ENCODE peak calls at places on chromosomes 16 and 17, in nine cellular contexts. W is transverse colon, H is A549, U is K562, O is stomach, K is tibial nerve, G is GM12878, C is sigmoid colon, Q is suprapubic skin. D is an unnamed sample.

GRCh38 chr16:67055712-67056487 is 27.0 kb downstream of the CBFB start:
- DNase-seq in C (no peak), K (no peak), H (peak; percentile 36), O (no peak), G (no peak), W (no peak), U (peak; percentile 39), Q (no peak), D (no peak)

GRCh38 chr17:62816282-62816839 is 8.2 kb upstream of the MARCHF10 start:
- DNase-seq in H (no peak), K (no peak), C (no peak), W (no peak), G (no peak), U (no peak), O (no peak), Q (no peak), D (no peak)

GRCh38 chr17:57674894-57675293 is 70.2 kb downstream of the CCDC182 start:
- DNase-seq in O (no peak), Q (peak; percentile 48), K (no peak), U (no peak), H (no peak), C (no peak), G (no peak), W (no peak), D (peak; percentile 4)

GRCh38 chr16:47058295-47059086 is 85.0 kb upstream of the DNAJA2 start:
- DNase-seq in W (peak; percentile 81), G (no peak), O (no peak), Q (peak; percentile 14), U (no peak), C (peak; percentile 10), K (no peak), H (no peak), D (no peak)

GRCh38 chr16:50144211-50144610 is 8.9 kb upstream of the TENT4B start:
- DNase-seq in C (no peak), G (no peak), U (no peak), K (no peak), W (no peak), O (no peak), H (no peak), Q (no peak), D (no peak)

GRCh38 chr16:84016477-84016876 is 26.1 kb downstream of the SLC38A8 start:
- DNase-seq in K (no peak), G (no peak), O (no peak), C (no peak), Q (no peak), H (no peak), W (no peak), U (no peak), D (no peak)

GRCh38 chr16:87812200-87812656 is 46.4 kb upstream of the KLHDC4 start:
- DNase-seq in G (no peak), C (peak; percentile 46), U (no peak), Q (no peak), H (no peak), O (no peak), W (no peak), K (no peak), D (no peak)

GRCh38 chr16:68298907-68299515 is 11.7 kb downstream of the SLC7A6OS start:
- DNase-seq in G (no peak), K (no peak), C (peak; percentile 81), H (no peak), U (no peak), Q (no peak), O (peak; percentile 38), W (no peak), D (peak; percentile 32)

GRCh38 chr16:29694384-29695195 is 15.6 kb downstream of the QPRT start:
- DNase-seq in W (no peak), U (no peak), O (no peak), Q (no peak), G (no peak), C (no peak), H (no peak), K (no peak), D (no peak)

GRCh38 chr17:12789075-12789975 is at the start of gene ARHGAP44:
- DNase-seq in H (peak; percentile 77), G (no peak), U (peak; percentile 41), K (peak; percentile 14), O (peak; percentile 73), C (peak; percentile 77), Q (peak; percentile 59), W (peak; percentile 73), D (peak; percentile 75)

GRCh38 chr17:43316522-43317142 is 82.2 kb upstream of the ARL4D start:
- DNase-seq in K (no peak), G (no peak), O (no peak), H (no peak), Q (no peak), U (peak; percentile 16), C (no peak), W (no peak), D (no peak)
- TF ChIP-seq EP300 in K (no peak), G (no peak), O (no peak), H (no peak), Q (no peak), U (no peak), C (no peak), W (no peak), D (no peak)

GRCh38 chr17:51427259-51428255 is 167.2 kb downstream of the UTP18 start:
- DNase-seq in G (peak; percentile 26), O (no peak), U (no peak), C (no peak), Q (no peak), W (no peak), K (no peak), H (no peak), D (no peak)
- H3K27ac ChIP-seq in G (no peak overlapping the region), O (no peak overlapping the region), U (no peak overlapping the region), C (no peak overlapping the region), Q (no peak overlapping the region), W (no peak overlapping the region), K (no peak overlapping the region), H (no peak overlapping the region), D (no peak overlapping the region)

DNA sequence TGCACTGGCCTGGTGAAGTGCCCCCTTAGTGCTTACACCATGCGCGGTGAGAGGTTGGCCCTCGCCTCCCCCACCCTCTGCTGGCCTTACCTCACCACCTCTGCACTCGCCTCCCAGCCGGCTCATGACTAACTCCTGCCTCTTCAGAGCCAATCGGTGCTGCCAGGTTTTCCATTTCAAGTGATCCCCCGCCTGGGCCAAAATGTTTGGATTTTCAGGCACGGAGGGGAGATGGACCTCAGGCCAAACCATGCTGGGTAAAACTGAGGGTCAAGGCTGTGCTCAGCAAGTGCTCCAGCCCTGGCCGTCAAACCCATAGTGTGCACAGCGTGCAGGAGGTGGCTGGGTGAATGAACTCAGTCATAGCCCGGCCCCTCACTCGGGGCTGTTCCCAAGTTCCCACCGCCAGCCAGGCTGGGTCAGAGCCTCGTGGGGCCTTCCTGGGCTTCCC is 175.4 kb downstream of the SEC14L1 start:
- DNase-seq in U (no peak), H (peak; percentile 54), W (peak; percentile 16), G (no peak), C (peak; percentile 91), O (no peak), Q (peak; percentile 76), K (no peak), D (peak; percentile 82)
- TF ChIP-seq CTCF in U (no peak), H (no peak), W (no peak), G (no peak), C (no peak), O (no peak), Q (no peak), K (no peak), D (no peak)

GRCh38 chr17:15086776-15087175 is 178.3 kb downstream of the PMP22 start:
- DNase-seq in Q (no peak), G (no peak), O (no peak), U (no peak), H (no peak), C (no peak), K (no peak), W (no peak), D (no peak)

GRCh38 chr17:15087946-15088345 is 177.2 kb downstream of the PMP22 start:
- DNase-seq in K (no peak), G (no peak), Q (no peak), O (no peak), C (no peak), U (no peak), W (no peak), H (no peak), D (no peak)

GRCh38 chr17:15081008-15081407 is 184.1 kb downstream of the PMP22 start:
- DNase-seq in K (no peak), U (no peak), H (no peak), Q (no peak), W (no peak), C (no peak), G (no peak), O (no peak), D (no peak)

DNA sequence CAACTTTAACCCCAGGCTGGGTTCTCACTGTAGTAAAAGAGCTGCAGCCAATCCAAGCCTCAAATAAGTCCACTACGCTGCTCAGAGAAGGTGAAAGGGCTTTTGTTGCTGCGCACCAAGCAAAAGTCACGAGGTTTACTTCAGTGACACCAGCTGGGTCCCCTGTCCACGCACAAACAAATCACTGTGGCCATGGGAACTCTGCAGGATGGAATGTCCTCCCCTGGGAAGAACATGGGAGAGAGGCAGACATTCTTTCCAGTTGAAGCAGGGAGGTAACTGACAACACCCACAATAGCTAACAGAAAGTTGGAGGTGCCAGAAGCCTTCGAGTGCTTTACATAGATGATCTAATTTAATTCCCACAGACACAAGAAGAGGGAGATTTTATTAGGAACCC is 181.9 kb downstream of the PMP22 start:
- DNase-seq in K (no peak), G (no peak), U (no peak), H (no peak), C (no peak), Q (no peak), O (no peak), W (no peak), D (no peak)
- TF ChIP-seq EP300 in K (no peak), G (no peak), U (no peak), H (no peak), C (no peak), Q (no peak), O (no peak), W (no peak), D (no peak)

GRCh38 chr16:11674818-11675560 is 6.7 kb downstream of the SNN start:
- DNase-seq in U (no peak), W (no peak), O (no peak), Q (no peak), C (no peak), G (no peak), H (no peak), K (no peak), D (no peak)
- H3K27ac ChIP-seq in U (no peak overlapping the region), W (peak overlapping the region; percentile 20), O (peak overlapping the region; percentile 63), Q (peak overlapping the region; percentile 30), C (peak overlapping the region; percentile 49), G (no peak overlapping the region), H (peak overlapping the region; percentile 68), K (peak overlapping the region; percentile 95), D (no peak overlapping the region)

DNA sequence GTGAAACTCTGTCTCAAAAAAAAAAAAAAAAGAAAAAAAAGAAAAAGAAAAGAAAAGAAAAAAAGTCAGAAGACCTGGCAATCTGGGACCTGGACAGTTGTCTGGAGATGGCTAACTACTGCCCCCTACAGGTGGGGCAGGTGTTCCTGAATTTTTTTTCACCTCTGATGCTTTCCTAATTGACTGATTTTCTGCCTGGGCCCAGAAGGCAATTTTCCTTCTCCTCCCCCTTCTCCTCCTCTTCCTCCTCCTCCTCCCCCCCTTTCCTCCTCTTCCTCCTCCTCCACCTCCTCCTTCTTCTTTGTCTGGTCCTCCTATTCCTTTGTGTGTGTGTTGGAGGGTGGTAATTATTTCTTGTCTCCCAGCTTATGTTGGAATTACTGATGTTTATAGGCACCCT is 26.7 kb downstream of the IRX5 start:
- DNase-seq in C (no peak), Q (no peak), O (peak; percentile 57), H (peak; percentile 47), G (no peak), U (peak; percentile 70), W (peak; percentile 23), K (no peak), D (no peak)
- TF ChIP-seq CTCF in C (no peak), Q (peak; percentile 22), O (peak; percentile 60), H (peak; percentile 56), G (peak; percentile 43), U (peak; percentile 84), W (peak; percentile 49), K (no peak), D (no peak)

GRCh38 chr16:1542533-1542932 is 9.1 kb downstream of the TMEM204 start:
- DNase-seq in C (no peak), G (no peak), K (no peak), H (no peak), U (no peak), O (no peak), W (no peak), Q (no peak), D (no peak)
- TF ChIP-seq EP300 in C (no peak), G (no peak), K (no peak), H (no peak), U (no peak), O (no peak), W (no peak), Q (no peak), D (no peak)